ENCODE peak calls at places on chromosomes 12 and 14, in six cellular contexts. Y is NCI-H1694 treated with DMSO at 0.1 percent for 48 hours; A is AG08396; J is CD8-positive, alpha-beta T cell; R is NCI-H748 treated with DMSO at 0.1 percent for 48 hours; I is KBM-7. M is an unnamed sample.

GRCh38 chr12:78928200-78929074 is 63.9 kb downstream of the SYT1 start:
- DNase-seq in Y (no peak), A (peak), J (no peak), R (no peak), I (no peak), M (no peak)

GRCh38 chr12:52402377-52402776 is 3.8 kb downstream of the KRT82 start:
- DNase-seq in Y (no peak), A (no peak), J (no peak), R (no peak), I (no peak), M (no peak)

GRCh38 chr14:69535230-69535848 is 39.3 kb downstream of the CCDC177 start:
- DNase-seq in Y (peak), A (peak), J (no peak), R (peak), I (no peak), M (no peak)

GRCh38 chr14:32635103-32635719 is 303.5 kb upstream of the NPAS3 start:
- DNase-seq in Y (no peak), A (peak), J (no peak), R (no peak), I (no peak), M (no peak)

GRCh38 chr12:69779928-69780327 is 41.3 kb downstream of the RAB3IP start:
- DNase-seq in Y (no peak), A (peak), J (no peak), R (peak), I (no peak), M (peak)

GRCh38 chr12:65229441-65229840 is 49.0 kb upstream of the MSRB3 start:
- DNase-seq in Y (no peak), A (no peak), J (no peak), R (no peak), I (no peak), M (no peak)

GRCh38 chr14:75301666-75302325 is 23.2 kb downstream of the FOS start:
- DNase-seq in Y (no peak), A (no peak), J (no peak), R (no peak), I (peak), M (no peak)

GRCh38 chr14:99862111-99862510 is 68.9 kb downstream of the EML1 start:
- DNase-seq in Y (no peak), A (peak), J (no peak), R (no peak), I (no peak), M (no peak)

GRCh38 chr14:56282179-56282578 is 164.0 kb downstream of the PELI2 start:
- DNase-seq in Y (no peak), A (no peak), J (no peak), R (no peak), I (no peak), M (no peak)

GRCh38 chr14:61671086-61671485 is 24.2 kb upstream of the HIF1A start:
- DNase-seq in Y (no peak), A (no peak), J (no peak), R (no peak), I (peak), M (no peak)

GRCh38 chr12:66491812-66492361 is 187.0 kb downstream of the GRIP1 start:
- DNase-seq in Y (no peak), A (no peak), J (no peak), R (no peak), I (no peak), M (no peak)

GRCh38 chr14:61559641-61560201 is 135.6 kb upstream of the HIF1A start:
- DNase-seq in Y (no peak), A (no peak), J (no peak), R (no peak), I (no peak), M (no peak)

GRCh38 chr14:69077841-69078240 is 75.1 kb downstream of the DCAF5 start:
- DNase-seq in Y (no peak), A (peak), J (no peak), R (no peak), I (no peak), M (no peak)

GRCh38 chr12:111767362-111768158 is 827 bp downstream of the ALDH2 start:
- DNase-seq in Y (no peak), A (peak), J (no peak), R (no peak), I (no peak), M (no peak)

GRCh38 chr14:100654814-100655795 is 67.9 kb upstream of the BEGAIN start:
- DNase-seq in Y (peak), A (peak), J (no peak), R (no peak), I (peak), M (no peak)

GRCh38 chr12:100138048-100138907 is 4.4 kb downstream of the BLTP3B start:
- DNase-seq in Y (peak), A (no peak), J (no peak), R (no peak), I (peak), M (peak)

M was measured in NAMALWA.